ENCODE peak calls at places on chromosomes 12 and 14, in nine cellular contexts. S is breast epithelium, W is fibroblast of pulmonary artery, Y is HFF-Myc, B is PC-3, A is Panc1, P is Peyer's patch, I is BE2C, G is cardiac muscle cell. R is an unnamed sample.

GRCh38 chr14:91330111-91330696 is 85.7 kb upstream of the GPR68 start:
- DNase-seq in W (no peak), S (no peak), B (no peak), P (no peak), Y (no peak), A (no peak), G (no peak), I (no peak), R (no peak)

GRCh38 chr12:79250955-79251354 is 386.4 kb downstream of the SYT1 start:
- DNase-seq in S (no peak), W (no peak), I (no peak), A (no peak), Y (no peak), P (no peak), B (peak; percentile 71), G (no peak), R (peak; percentile 13)

GRCh38 chr12:101696477-101697196 is 803 bp upstream of the CHPT1 start:
- DNase-seq in B (peak; percentile 24), A (no peak), W (peak; percentile 18), S (no peak), Y (no peak), P (no peak), I (peak; percentile 51), G (peak; percentile 22), R (no peak)

GRCh38 chr14:97687944-97688625 is 890.9 kb downstream of the VRK1 start:
- DNase-seq in I (no peak), S (no peak), A (no peak), Y (no peak), G (no peak), W (no peak), P (no peak), B (no peak), R (no peak)

GRCh38 chr12:129750426-129750825 is 153.4 kb downstream of the TMEM132D start:
- DNase-seq in B (no peak), W (no peak), S (no peak), G (no peak), Y (no peak), A (no peak), P (no peak), I (no peak), R (peak; percentile 44)

GRCh38 chr14:53304726-53305381 is 151.7 kb upstream of the DDHD1 start:
- DNase-seq in A (no peak), W (no peak), Y (no peak), S (no peak), G (no peak), B (no peak), I (no peak), P (no peak), R (no peak)

GRCh38 chr12:128091101-128091795 is 175.7 kb upstream of the TMEM132C start:
- DNase-seq in A (no peak), B (no peak), P (no peak), S (no peak), I (no peak), G (peak; percentile 24), Y (no peak), W (no peak), R (no peak)

GRCh38 chr14:91866061-91866460 is 1.3 kb downstream of the TC2N start:
- DNase-seq in I (no peak), B (peak; percentile 15), P (no peak), W (no peak), G (no peak), S (no peak), Y (no peak), A (no peak), R (peak; percentile 52)

GRCh38 chr12:46260913-46261476 is 7.8 kb downstream of the SLC38A1 start:
- DNase-seq in W (no peak), S (peak; percentile 63), Y (no peak), A (no peak), I (no peak), P (no peak), G (no peak), B (peak; percentile 94), R (peak; percentile 80)

GRCh38 chr14:57617510-57617909 is 123.9 kb upstream of the CCDC198 start:
- DNase-seq in B (no peak), P (no peak), A (no peak), W (no peak), Y (no peak), S (no peak), I (no peak), G (peak; percentile 18), R (no peak)

GRCh38 chr12:27185234-27186045 is 58.6 kb upstream of the STK38L start:
- DNase-seq in Y (no peak), G (no peak), B (peak; percentile 76), S (no peak), I (no peak), W (peak; percentile 93), A (no peak), P (no peak), R (no peak)

DNA sequence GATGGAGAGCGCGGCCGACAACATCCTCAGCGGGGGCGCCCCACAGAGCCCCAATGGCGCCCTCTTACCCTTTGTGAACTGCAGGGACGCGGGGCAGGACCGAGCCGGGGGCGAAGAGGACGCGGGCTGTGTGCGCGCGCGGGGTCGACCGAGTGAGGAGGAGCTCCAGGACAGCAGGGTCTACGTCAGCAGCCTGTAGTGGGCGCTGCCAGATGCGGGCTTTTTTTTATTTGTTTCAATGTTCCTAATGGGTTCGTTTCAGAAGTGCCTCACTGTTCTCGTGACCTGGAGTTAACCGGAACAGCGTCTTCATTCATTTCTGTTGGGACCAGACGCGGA is 103.8 kb upstream of the FKBP4 start:
- DNase-seq in S (no peak), P (peak; percentile 56), W (peak; percentile 18), Y (no peak), G (peak; percentile 30), A (no peak), B (no peak), I (no peak), R (no peak)
- TF ChIP-seq CTCF in S (no peak), P (no peak), W (no peak), Y (peak; percentile 15), G (peak; percentile 32), A (peak; percentile 44), B (no peak), I (peak; percentile 18), R (no peak)

GRCh38 chr12:30825341-30825740 is 70.6 kb upstream of the CAPRIN2 start:
- DNase-seq in A (no peak), S (no peak), I (no peak), B (no peak), G (no peak), P (no peak), Y (no peak), W (no peak), R (no peak)

GRCh38 chr12:30823764-30824163 is 69.0 kb upstream of the CAPRIN2 start:
- DNase-seq in Y (no peak), S (no peak), I (no peak), B (no peak), G (no peak), A (no peak), P (no peak), W (no peak), R (no peak)

GRCh38 chr12:30824311-30824710 is 69.6 kb upstream of the CAPRIN2 start:
- DNase-seq in S (no peak), P (no peak), A (no peak), I (no peak), G (no peak), W (no peak), B (no peak), Y (no peak), R (no peak)

GRCh38 chr12:30822385-30823139 is 67.8 kb upstream of the CAPRIN2 start:
- DNase-seq in I (peak; percentile 24), W (peak; percentile 51), P (peak; percentile 40), Y (no peak), S (peak; percentile 71), G (peak; percentile 71), A (no peak), B (no peak), R (peak; percentile 39)

DNA sequence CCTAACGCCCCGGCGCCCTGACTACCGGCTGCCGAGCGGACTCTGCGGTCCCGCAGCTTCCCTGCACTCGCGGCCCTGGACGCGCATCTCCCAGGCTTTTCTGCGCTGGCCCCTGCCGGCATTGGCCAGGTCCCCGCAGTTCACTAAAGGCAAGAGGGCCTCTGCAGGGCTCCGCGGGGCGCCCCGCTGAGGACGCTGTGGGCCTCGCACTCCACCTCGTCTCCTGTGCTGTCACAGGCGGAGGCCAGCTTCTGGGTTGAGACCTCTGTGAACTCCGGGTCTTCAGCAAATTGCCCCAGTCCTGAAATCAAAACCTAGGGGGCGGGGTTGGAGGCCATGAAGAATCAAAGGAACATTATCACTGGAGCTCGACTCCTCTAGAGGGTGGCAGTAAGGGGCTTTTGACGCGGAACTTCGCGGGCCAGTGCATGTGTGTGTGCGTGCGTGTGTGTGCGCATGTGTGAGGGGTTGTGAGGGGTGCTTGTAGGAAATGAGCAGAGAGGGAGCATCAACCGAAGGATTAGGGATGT is 68.5 kb upstream of the CAPRIN2 start:
- DNase-seq in P (peak; percentile 31), S (peak; percentile 62), B (no peak), W (no peak), Y (no peak), G (peak; percentile 9), I (no peak), A (no peak), R (no peak)
- TF ChIP-seq CTCF in P (peak; percentile 25), S (no peak), B (no peak), W (peak; percentile 17), Y (no peak), G (peak; percentile 52), I (no peak), A (no peak), R (no peak)

DNA sequence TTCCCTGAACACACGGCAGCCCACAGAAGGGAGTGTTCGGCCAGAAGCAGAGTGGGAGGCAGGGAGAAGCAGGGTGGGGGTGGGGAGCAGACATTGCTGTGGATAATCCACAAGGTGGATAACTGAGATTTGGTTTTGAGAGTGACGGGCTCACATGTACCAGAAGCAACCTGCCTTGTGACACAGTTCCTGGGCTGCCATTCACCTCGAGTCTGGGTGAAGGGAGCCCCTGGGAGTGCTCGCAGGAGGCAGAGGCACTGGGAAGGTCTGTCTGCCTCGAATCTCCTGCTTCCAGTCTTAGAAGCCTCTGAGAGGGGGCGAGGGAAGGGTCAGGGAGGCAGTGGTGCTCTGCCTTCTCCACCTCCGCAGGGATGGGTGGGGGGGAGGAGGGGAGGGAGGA is 24.6 kb downstream of the LRTM2 start:
- DNase-seq in G (no peak), B (no peak), Y (no peak), W (no peak), I (no peak), A (no peak), S (no peak), P (no peak), R (no peak)
- TF ChIP-seq CTCF in G (no peak), B (no peak), Y (no peak), W (no peak), I (no peak), A (no peak), S (no peak), P (no peak), R (no peak)

DNA sequence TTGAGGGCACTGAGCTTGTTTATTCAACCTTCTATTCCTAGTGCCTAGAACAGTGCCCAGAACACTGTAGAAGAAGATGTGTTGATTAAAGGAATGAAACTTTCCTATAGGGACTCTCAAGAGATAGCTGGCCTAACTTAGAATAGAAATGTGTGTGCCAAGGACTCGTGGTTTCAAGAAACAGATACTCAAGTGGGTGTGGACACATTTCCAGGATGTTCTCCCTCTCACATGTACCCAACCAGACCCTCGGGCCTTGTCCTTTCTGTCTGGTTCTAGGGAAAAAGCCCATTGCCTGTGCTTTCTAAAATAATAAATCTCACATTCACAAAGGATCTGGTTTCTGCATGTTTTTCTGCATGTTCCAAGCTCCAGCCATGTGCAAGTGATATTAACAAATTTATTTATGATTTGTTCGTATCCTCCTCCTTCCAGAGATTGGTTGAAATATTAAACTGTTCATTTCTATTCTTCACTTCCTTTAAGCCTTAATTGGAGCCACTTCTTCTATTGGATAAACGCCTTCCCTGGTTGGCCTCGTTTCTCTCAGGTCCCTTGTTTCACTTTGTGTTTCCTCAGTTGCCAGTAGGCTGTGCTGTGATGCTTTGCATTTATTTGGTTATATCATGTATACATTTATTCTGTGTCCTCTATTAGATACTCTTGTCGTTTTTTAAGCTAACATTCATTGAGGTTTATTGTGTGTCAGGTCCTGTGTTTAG is 89.8 kb downstream of the CRADD start:
- DNase-seq in S (no peak), I (peak; percentile 31), Y (peak; percentile 52), P (no peak), A (no peak), W (peak; percentile 85), G (peak; percentile 21), B (peak; percentile 85), R (peak; percentile 77)
- TF ChIP-seq CTCF in S (peak; percentile 37), I (peak; percentile 74), Y (peak; percentile 53), P (peak; percentile 29), A (peak; percentile 75), W (peak; percentile 82), G (peak; percentile 73), B (peak; percentile 93), R (peak; percentile 57)